ENCODE peak calls at places on chromosomes 1 and 21, in seven cellular contexts. One of them, this sample, is unnamed.

GRCh38 chr1:41486053-41486891 is 1.8 kb upstream of the EDN2 start:
- DNase-seq in uterus: peak; percentile 18
- DNase-seq in RWPE1: no peak
- DNase-seq in A549: peak; percentile 53
- DNase-seq in prostate gland: no peak
- DNase-seq in A673: no peak
- DNase-seq in thoracic aorta: no peak
- DNase-seq in this sample: no peak

GRCh38 chr21:42016364-42016985 is 6.3 kb upstream of the ZBTB21 start:
- DNase-seq in uterus: no peak
- DNase-seq in RWPE1: no peak
- DNase-seq in A549: no peak
- DNase-seq in prostate gland: no peak
- DNase-seq in A673: no peak
- DNase-seq in thoracic aorta: no peak
- DNase-seq in this sample: no peak

GRCh38 chr1:22126531-22126930 is 16.4 kb downstream of the WNT4 start:
- DNase-seq in uterus: no peak
- DNase-seq in RWPE1: no peak
- DNase-seq in A549: no peak
- DNase-seq in prostate gland: no peak
- DNase-seq in A673: no peak
- DNase-seq in thoracic aorta: no peak
- DNase-seq in this sample: no peak

GRCh38 chr1:21541835-21542234 is 32.6 kb downstream of the ALPL start:
- DNase-seq in uterus: no peak
- DNase-seq in RWPE1: no peak
- DNase-seq in A549: no peak
- DNase-seq in prostate gland: no peak
- DNase-seq in A673: no peak
- DNase-seq in thoracic aorta: no peak
- DNase-seq in this sample: no peak

GRCh38 chr1:189696297-189696696 is 781.4 kb downstream of the BRINP3 start:
- DNase-seq in uterus: no peak
- DNase-seq in RWPE1: no peak
- DNase-seq in A549: no peak
- DNase-seq in prostate gland: no peak
- DNase-seq in A673: no peak
- DNase-seq in thoracic aorta: no peak
- DNase-seq in this sample: no peak

GRCh38 chr1:9808459-9808858 is 15.3 kb downstream of the CLSTN1 start:
- DNase-seq in uterus: no peak
- DNase-seq in RWPE1: no peak
- DNase-seq in A549: no peak
- DNase-seq in prostate gland: no peak
- DNase-seq in A673: no peak
- DNase-seq in thoracic aorta: no peak
- DNase-seq in this sample: no peak

GRCh38 chr21:35395728-35396127 is 346.6 kb upstream of the RUNX1 start:
- DNase-seq in uterus: no peak
- DNase-seq in RWPE1: peak; percentile 65
- DNase-seq in A549: no peak
- DNase-seq in prostate gland: no peak
- DNase-seq in A673: no peak
- DNase-seq in thoracic aorta: no peak
- DNase-seq in this sample: no peak

GRCh38 chr1:242546441-242546840 is 21.9 kb upstream of the PLD5 start:
- DNase-seq in uterus: no peak
- DNase-seq in RWPE1: no peak
- DNase-seq in A549: no peak
- DNase-seq in prostate gland: no peak
- DNase-seq in A673: no peak
- DNase-seq in thoracic aorta: no peak
- DNase-seq in this sample: no peak

GRCh38 chr1:86502721-86503430 is 34.1 kb downstream of the CLCA1 start:
- DNase-seq in uterus: peak; percentile 63
- DNase-seq in RWPE1: peak; percentile 30
- DNase-seq in A549: no peak
- DNase-seq in prostate gland: peak; percentile 60
- DNase-seq in A673: no peak
- DNase-seq in thoracic aorta: no peak
- DNase-seq in this sample: no peak

DNA sequence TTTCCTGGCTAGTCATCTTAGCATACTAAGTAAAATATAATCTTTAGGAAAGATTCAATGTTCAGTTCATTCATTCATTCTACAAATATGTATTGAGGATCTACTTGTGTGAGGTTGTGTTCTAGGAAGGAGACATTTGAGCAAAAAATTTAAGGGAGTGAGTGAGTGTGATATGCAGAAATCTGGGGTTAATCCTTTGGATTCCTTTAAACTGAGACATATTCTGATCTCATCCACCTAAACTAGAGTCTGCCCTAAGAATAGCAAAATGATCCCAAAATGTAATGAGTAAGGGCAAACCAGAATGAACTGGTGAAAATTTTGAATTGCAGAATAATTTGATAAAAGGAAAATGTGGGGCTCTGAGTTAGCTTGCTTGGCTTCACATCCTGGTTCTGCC is 8.6 kb downstream of the UBE2U start:
- DNase-seq in uterus: no peak
- DNase-seq in RWPE1: no peak
- DNase-seq in A549: no peak
- DNase-seq in prostate gland: no peak
- DNase-seq in A673: no peak
- DNase-seq in thoracic aorta: no peak
- DNase-seq in this sample: no peak
- H3K27ac ChIP-seq in uterus: no peak overlapping the region
- H3K27ac ChIP-seq in RWPE1: no peak overlapping the region
- H3K27ac ChIP-seq in A549: no peak overlapping the region
- H3K27ac ChIP-seq in prostate gland: no peak overlapping the region
- H3K27ac ChIP-seq in A673: no peak overlapping the region
- H3K27ac ChIP-seq in thoracic aorta: no peak overlapping the region
- H3K27ac ChIP-seq in this sample: no peak overlapping the region

GRCh38 chr1:31259746-31260145 is 20.1 kb upstream of the NKAIN1 start:
- DNase-seq in uterus: no peak
- DNase-seq in RWPE1: no peak
- DNase-seq in A549: no peak
- DNase-seq in prostate gland: no peak
- DNase-seq in A673: no peak
- DNase-seq in thoracic aorta: no peak
- DNase-seq in this sample: no peak
- H3K27ac ChIP-seq in uterus: no peak overlapping the region
- H3K27ac ChIP-seq in RWPE1: no peak overlapping the region
- H3K27ac ChIP-seq in A549: no peak overlapping the region
- H3K27ac ChIP-seq in prostate gland: no peak overlapping the region
- H3K27ac ChIP-seq in A673: no peak overlapping the region
- H3K27ac ChIP-seq in thoracic aorta: no peak overlapping the region
- H3K27ac ChIP-seq in this sample: no peak overlapping the region

DNA sequence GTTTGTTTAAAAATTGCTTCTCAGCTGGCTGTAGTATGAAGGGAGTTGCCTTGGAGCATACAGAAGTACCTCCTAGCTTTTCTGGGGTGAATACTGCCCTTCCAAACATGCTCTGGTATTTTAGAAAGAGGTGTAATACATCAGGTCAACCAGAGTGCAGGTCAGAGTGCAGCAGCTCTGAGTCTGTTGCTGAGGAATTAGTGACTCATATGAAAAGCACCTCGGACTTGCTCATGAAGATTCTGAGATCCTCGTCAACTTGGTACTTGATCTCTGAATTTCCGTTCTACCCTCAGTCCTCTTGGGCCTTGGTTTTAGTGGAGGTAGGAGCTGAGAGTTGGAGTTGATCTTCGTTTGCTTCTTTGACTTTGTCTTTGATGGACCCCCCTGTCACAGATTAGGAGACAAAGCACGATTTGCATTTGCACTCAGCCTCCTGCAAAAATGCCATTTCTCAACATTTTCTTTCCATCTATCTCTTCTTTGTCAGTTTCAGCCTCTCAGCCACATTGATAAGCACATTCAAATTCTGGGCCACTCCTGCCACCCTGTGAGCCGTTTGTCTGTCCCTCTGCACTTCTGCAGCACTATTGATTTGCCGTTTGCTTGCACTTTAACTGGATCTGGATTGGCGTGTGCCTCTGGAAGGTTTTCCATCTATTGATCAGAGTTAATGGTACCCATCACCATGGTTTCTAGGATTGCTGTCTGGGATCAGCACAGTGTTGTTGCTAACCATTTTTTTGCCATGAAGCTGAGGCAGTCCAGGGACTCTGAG is 67.5 kb downstream of the NOS1AP start:
- DNase-seq in uterus: no peak
- DNase-seq in RWPE1: peak; percentile 85
- DNase-seq in A549: peak; percentile 65
- DNase-seq in prostate gland: no peak
- DNase-seq in A673: no peak
- DNase-seq in thoracic aorta: no peak
- DNase-seq in this sample: no peak
- H3K27ac ChIP-seq in uterus: no peak overlapping the region
- H3K27ac ChIP-seq in RWPE1: no peak overlapping the region
- H3K27ac ChIP-seq in A549: peak overlapping the region; percentile 44
- H3K27ac ChIP-seq in prostate gland: no peak overlapping the region
- H3K27ac ChIP-seq in A673: no peak overlapping the region
- H3K27ac ChIP-seq in thoracic aorta: no peak overlapping the region
- H3K27ac ChIP-seq in this sample: no peak overlapping the region

GRCh38 chr1:183477986-183478781 is 5.9 kb downstream of the SMG7 start:
- DNase-seq in uterus: no peak
- DNase-seq in RWPE1: no peak
- DNase-seq in A549: no peak
- DNase-seq in prostate gland: no peak
- DNase-seq in A673: no peak
- DNase-seq in thoracic aorta: no peak
- DNase-seq in this sample: no peak

GRCh38 chr1:183480971-183481431 is 8.7 kb downstream of the SMG7 start:
- DNase-seq in uterus: no peak
- DNase-seq in RWPE1: no peak
- DNase-seq in A549: no peak
- DNase-seq in prostate gland: no peak
- DNase-seq in A673: peak; percentile 24
- DNase-seq in thoracic aorta: no peak
- DNase-seq in this sample: no peak

GRCh38 chr1:183487686-183488442 is 15.6 kb downstream of the SMG7 start:
- DNase-seq in uterus: no peak
- DNase-seq in RWPE1: no peak
- DNase-seq in A549: no peak
- DNase-seq in prostate gland: no peak
- DNase-seq in A673: no peak
- DNase-seq in thoracic aorta: no peak
- DNase-seq in this sample: no peak

GRCh38 chr1:183484254-183484653 is 12.0 kb downstream of the SMG7 start:
- DNase-seq in uterus: no peak
- DNase-seq in RWPE1: no peak
- DNase-seq in A549: no peak
- DNase-seq in prostate gland: no peak
- DNase-seq in A673: no peak
- DNase-seq in thoracic aorta: no peak
- DNase-seq in this sample: no peak

DNA sequence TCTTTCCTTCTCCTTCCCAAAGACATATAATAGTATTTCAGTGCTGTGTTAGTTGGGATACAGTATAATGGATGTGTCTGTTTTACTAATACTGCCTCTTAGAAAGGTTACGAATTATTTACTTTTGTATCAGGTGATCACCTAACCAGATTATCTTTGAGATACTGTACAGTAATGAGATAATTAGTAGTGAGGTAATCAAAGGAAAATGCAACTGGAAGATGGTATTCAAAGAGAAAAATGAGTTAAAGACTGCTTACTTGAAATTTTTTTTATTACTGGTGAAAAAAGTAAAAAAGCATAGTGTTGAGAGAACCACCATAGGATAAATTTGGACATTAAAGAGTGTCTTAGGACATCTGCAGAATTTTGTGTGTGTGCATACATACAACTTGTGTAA is 10.9 kb downstream of the SMG7 start:
- DNase-seq in uterus: no peak
- DNase-seq in RWPE1: no peak
- DNase-seq in A549: no peak
- DNase-seq in prostate gland: no peak
- DNase-seq in A673: no peak
- DNase-seq in thoracic aorta: no peak
- DNase-seq in this sample: no peak
- H3K27ac ChIP-seq in uterus: no peak overlapping the region
- H3K27ac ChIP-seq in RWPE1: no peak overlapping the region
- H3K27ac ChIP-seq in A549: no peak overlapping the region
- H3K27ac ChIP-seq in prostate gland: no peak overlapping the region
- H3K27ac ChIP-seq in A673: no peak overlapping the region
- H3K27ac ChIP-seq in thoracic aorta: no peak overlapping the region
- H3K27ac ChIP-seq in this sample: no peak overlapping the region

This sample was measured in caudate nucleus.